ENCODE peak calls at places on chromosomes 4 and X, in four cellular contexts. D is ovary, R is fibroblast of the aortic adventitia, S is transverse colon. Q is an unnamed sample.

GRCh38 chr4:81562093-81562492 is 90.4 kb upstream of the RASGEF1B start:
- DNase-seq in D (no peak), R (no peak), S (no peak), Q (no peak)

GRCh38 chrX:152878976-152879755 is 18.7 kb upstream of the ZNF185 start:
- DNase-seq in D (no peak), R (no peak), S (no peak), Q (no peak)

GRCh38 chr4:150078041-150078995 is at the start of gene DCLK2:
- DNase-seq in D (peak; percentile 93), R (peak; percentile 92), S (peak; percentile 59), Q (peak; percentile 68)

GRCh38 chr4:66693694-66694093 is 851.6 kb downstream of the CENPC start:
- DNase-seq in D (no peak), R (peak; percentile 61), S (no peak), Q (no peak)

GRCh38 chr4:7436256-7436655 is 1.5 kb upstream of the PSAPL1 start:
- DNase-seq in D (no peak), R (no peak), S (no peak), Q (no peak)

GRCh38 chr4:7416745-7417432 is 17.8 kb downstream of the PSAPL1 start:
- DNase-seq in D (no peak), R (no peak), S (peak; percentile 0), Q (no peak)

GRCh38 chr4:84944952-84945351 is 21.5 kb downstream of the WDFY3 start:
- DNase-seq in D (no peak), R (no peak), S (no peak), Q (no peak)

GRCh38 chr4:189802884-189803283 is 137.8 kb upstream of the FRG1 start:
- DNase-seq in D (no peak), R (no peak), S (no peak), Q (no peak)

GRCh38 chr4:138401330-138401729 is 159.2 kb upstream of the SLC7A11 start:
- DNase-seq in D (peak; percentile 53), R (peak; percentile 10), S (no peak), Q (no peak)

GRCh38 chr4:177480796-177481195 is 38.6 kb upstream of the AGA start:
- DNase-seq in D (no peak), R (peak; percentile 38), S (no peak), Q (no peak)

GRCh38 chr4:91909963-91910362 is 393.8 kb upstream of the GRID2 start:
- DNase-seq in D (no peak), R (peak; percentile 8), S (no peak), Q (no peak)

GRCh38 chr4:128386761-128387599 is 99.4 kb upstream of the PGRMC2 start:
- DNase-seq in D (peak; percentile 94), R (peak; percentile 99), S (peak; percentile 79), Q (peak; percentile 86)

GRCh38 chr4:141350122-141350904 is 129.6 kb downstream of the ZNF330 start:
- DNase-seq in D (no peak), R (peak; percentile 86), S (peak; percentile 82), Q (peak; percentile 48)

GRCh38 chr4:2388430-2389182 is 29.8 kb downstream of the ZFYVE28 start:
- DNase-seq in D (no peak), R (peak; percentile 47), S (no peak), Q (no peak)

GRCh38 chr4:1406416-1406945 is at the start of gene NKX1-1:
- DNase-seq in D (no peak), R (no peak), S (no peak), Q (no peak)

GRCh38 chrX:20609916-20610415 is 343.3 kb upstream of the RPS6KA3 start:
- DNase-seq in D (no peak), R (no peak), S (no peak), Q (no peak)

GRCh38 chr4:70721747-70722146 is at the start of gene RUFY3:
- DNase-seq in D (peak; percentile 49), R (peak; percentile 97), S (no peak), Q (peak; percentile 85)

GRCh38 chrX:46485897-46486296 is 59.3 kb downstream of the ZNF674 start:
- DNase-seq in D (no peak), R (no peak), S (no peak), Q (no peak)

GRCh38 chrX:74242050-74242449 is 61.9 kb upstream of the ZCCHC13 start:
- DNase-seq in D (no peak), R (peak; percentile 63), S (no peak), Q (no peak)

GRCh38 chr4:6506616-6507140 is 34.3 kb upstream of the PPP2R2C start:
- DNase-seq in D (no peak), R (no peak), S (no peak), Q (no peak)

GRCh38 chr4:182212211-182212761 is 30.9 kb upstream of the TENM3 start:
- DNase-seq in D (no peak), R (no peak), S (no peak), Q (peak; percentile 46)

GRCh38 chr4:184807797-184808718 is 17.7 kb downstream of the ACSL1 start:
- DNase-seq in D (no peak), R (peak; percentile 72), S (no peak), Q (no peak)

GRCh38 chr4:53572595-53572994 is 18.7 kb downstream of the LNX1 start:
- DNase-seq in D (no peak), R (no peak), S (no peak), Q (no peak)

GRCh38 chr4:152947311-152947710 is 11.2 kb downstream of the FHDC1 start:
- DNase-seq in D (no peak), R (no peak), S (no peak), Q (no peak)

GRCh38 chr4:184267673-184268573 is 50.2 kb upstream of the ENPP6 start:
- DNase-seq in D (no peak), R (peak; percentile 93), S (peak; percentile 77), Q (peak; percentile 77)

GRCh38 chrX:9878141-9878875 is 88.8 kb upstream of the CLDN34 start:
- DNase-seq in D (no peak), R (no peak), S (no peak), Q (no peak)

DNA sequence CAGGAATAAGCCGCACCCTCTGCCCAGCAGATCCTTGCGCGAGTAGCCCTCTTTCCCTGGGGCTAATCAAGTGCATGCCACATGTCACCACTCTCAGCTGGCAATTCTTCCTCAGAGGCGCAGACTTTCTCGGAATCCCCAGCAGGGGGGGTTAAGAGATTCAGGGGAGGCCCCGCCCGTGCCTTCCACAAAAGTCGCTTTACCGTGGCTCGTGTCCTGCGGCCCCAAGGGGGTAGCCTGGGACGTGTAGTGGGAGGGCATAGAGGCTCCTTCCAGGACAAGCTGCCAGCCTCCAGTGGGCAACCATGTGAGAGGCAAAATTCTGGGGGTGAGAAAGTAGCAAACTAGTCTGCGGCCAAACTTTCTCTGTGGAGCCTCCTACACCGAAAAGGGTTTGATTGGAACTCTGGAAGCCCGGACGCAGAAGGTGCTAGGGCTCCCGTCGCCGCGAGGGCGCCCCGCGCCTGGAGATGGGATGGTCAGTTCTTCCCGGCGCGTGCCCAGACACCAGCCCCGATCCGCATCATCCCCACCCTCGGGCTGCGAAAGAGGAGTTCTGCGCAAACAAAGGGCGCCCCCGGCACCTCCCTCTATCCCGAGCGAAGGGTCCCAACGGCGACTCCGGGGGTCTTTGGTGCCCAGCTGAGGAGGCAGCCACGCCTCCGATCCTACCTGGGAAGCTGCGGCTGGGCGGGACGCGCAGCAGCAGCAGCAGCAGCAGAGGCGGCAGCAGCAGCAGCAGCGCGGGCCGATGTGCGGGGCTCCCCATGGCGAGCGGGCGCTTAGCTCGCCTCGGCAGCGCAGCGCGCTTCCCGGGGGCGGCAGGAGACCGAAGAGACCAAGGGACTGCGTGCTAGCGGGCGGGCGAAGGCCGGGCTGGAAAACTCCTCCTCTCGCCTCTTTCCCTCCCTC is at the start of gene SRPX:
- DNase-seq in D (no peak), R (peak; percentile 60), S (peak; percentile 27), Q (no peak)
- TF ChIP-seq CTCF in D (no peak), R (peak; percentile 41), S (peak; percentile 13), Q (peak; percentile 57)

DNA sequence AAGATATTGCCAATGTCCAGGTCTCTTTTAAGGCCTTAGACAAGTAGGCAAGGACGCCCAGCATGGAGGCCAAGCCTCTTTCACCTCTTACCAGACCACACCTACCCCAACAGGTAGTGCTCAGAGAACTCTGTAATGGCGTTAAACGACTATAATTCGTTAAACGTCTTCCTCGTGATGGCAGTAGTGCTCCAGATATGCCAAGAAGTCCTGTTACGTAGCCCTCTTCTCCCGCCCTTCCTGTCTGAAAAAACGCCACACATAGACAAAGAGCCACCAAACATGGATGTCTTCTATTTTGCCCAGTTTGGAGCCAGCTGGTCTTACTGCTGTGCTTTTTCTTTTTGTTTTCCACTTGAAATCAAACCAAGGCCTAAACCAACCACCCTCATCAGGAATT is 190.7 kb downstream of the OR13H1 start:
- DNase-seq in D (peak; percentile 90), R (peak; percentile 95), S (peak; percentile 85), Q (no peak)
- H3K4me3 ChIP-seq in D (no peak overlapping the region), R (peak overlapping the region; percentile 23), S (no peak overlapping the region), Q (no peak overlapping the region)

GRCh38 chr4:94407846-94408245 is 43.9 kb upstream of the PDLIM5 start:
- DNase-seq in D (no peak), R (peak; percentile 66), S (no peak), Q (no peak)

GRCh38 chr4:94406668-94407437 is 44.9 kb upstream of the PDLIM5 start:
- DNase-seq in D (peak; percentile 75), R (peak; percentile 96), S (peak; percentile 74), Q (peak; percentile 26)

GRCh38 chr4:94400191-94400590 is 51.6 kb upstream of the PDLIM5 start:
- DNase-seq in D (no peak), R (no peak), S (no peak), Q (no peak)

GRCh38 chr4:94399721-94400120 is 52.0 kb upstream of the PDLIM5 start:
- DNase-seq in D (no peak), R (no peak), S (no peak), Q (no peak)

GRCh38 chr4:94403735-94404134 is 48.0 kb upstream of the PDLIM5 start:
- DNase-seq in D (no peak), R (peak; percentile 41), S (no peak), Q (no peak)
- TF ChIP-seq CTCF in D (no peak), R (no peak), S (no peak), Q (no peak)

GRCh38 chrX:72180539-72180938 is 1.0 kb upstream of the PIN4 start:
- DNase-seq in D (no peak), R (no peak), S (no peak), Q (no peak)
- H3K4me3 ChIP-seq in D (no peak overlapping the region), R (no peak overlapping the region), S (peak overlapping the region; percentile 66), Q (no peak overlapping the region)

DNA sequence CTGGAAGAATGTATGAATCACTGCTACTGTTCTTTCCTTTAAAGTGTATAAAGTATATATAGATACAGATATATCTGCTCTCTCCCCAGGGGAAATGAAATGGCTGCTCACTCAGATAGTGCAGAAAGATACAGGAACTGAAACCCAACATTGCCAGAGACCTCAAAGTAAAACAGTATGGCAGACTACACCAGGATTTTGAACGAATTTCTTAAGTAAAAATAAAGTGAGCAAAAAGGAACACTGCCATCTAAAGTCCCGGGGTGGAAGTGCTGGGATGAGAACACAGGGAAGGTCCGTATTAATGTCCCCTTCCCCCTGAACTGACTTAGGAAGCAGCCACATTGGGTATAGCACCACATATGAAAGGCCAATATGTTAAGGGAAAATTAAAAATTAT is 93.4 kb downstream of the TMA16 start:
- DNase-seq in D (no peak), R (no peak), S (no peak), Q (no peak)
- TF ChIP-seq CTCF in D (no peak), R (no peak), S (no peak), Q (no peak)